ENCODE peak calls at places on chromosome 20, in eight cellular contexts. G is NCI-H748 treated with DMSO at 0.1 percent for 48 hours; K is H54; H is CD14-positive monocyte; W is AG09319; T is CD4-positive, CD25-positive, alpha-beta regulatory T cell; N is stimulated activated CD4-positive, alpha-beta T cell treated with anti-CD3 and anti-CD28 coated beads, Interleukin-4, amount 100 ng/mL, for 1 hour; P is Daoy. Z is an unnamed sample.

GRCh38 chr20:24957326-24957996 is 8.4 kb downstream of the CST7 start:
- DNase-seq in P (no peak), N (no peak), T (no peak), G (no peak), K (no peak), H (peak), W (no peak), Z (no peak)

GRCh38 chr20:34475979-34476736 is 40.1 kb upstream of the DYNLRB1 start:
- DNase-seq in W (no peak), N (peak), T (peak), P (peak), K (no peak), G (no peak), H (no peak), Z (no peak)

GRCh38 chr20:19821605-19822004 is 63.5 kb downstream of the RIN2 start:
- DNase-seq in T (no peak), H (no peak), N (no peak), G (no peak), P (no peak), W (no peak), K (no peak), Z (no peak)

GRCh38 chr20:46307139-46307998 is 929 bp downstream of the CDH22 start:
- DNase-seq in P (peak), W (peak), H (peak), N (peak), G (peak), T (peak), K (peak), Z (peak)

GRCh38 chr20:24158271-24158670 is 169.7 kb upstream of the GGTLC1 start:
- DNase-seq in G (no peak), T (no peak), N (no peak), P (no peak), K (no peak), H (no peak), W (no peak), Z (no peak)

GRCh38 chr20:38073307-38074010 is 39.9 kb downstream of the RPRD1B start:
- DNase-seq in H (no peak), G (peak), T (no peak), N (no peak), K (peak), W (peak), P (peak), Z (peak)

GRCh38 chr20:31418307-31418706 is 12.3 kb upstream of the DEFB121 start:
- DNase-seq in G (no peak), K (no peak), W (no peak), T (no peak), N (no peak), H (no peak), P (no peak), Z (no peak)

GRCh38 chr20:57664476-57664875 is 44.2 kb upstream of the ZBP1 start:
- DNase-seq in H (peak), N (no peak), K (no peak), G (no peak), P (no peak), T (no peak), W (no peak), Z (no peak)

GRCh38 chr20:57570145-57570850 is 9.4 kb downstream of the PCK1 start:
- DNase-seq in H (no peak), T (no peak), W (no peak), G (peak), N (no peak), P (no peak), K (no peak), Z (no peak)

GRCh38 chr20:49394264-49394663 is 88.2 kb downstream of the KCNB1 start:
- DNase-seq in N (no peak), H (no peak), P (no peak), G (no peak), K (no peak), T (no peak), W (no peak), Z (no peak)

GRCh38 chr20:60048634-60049578 is 90.7 kb downstream of the CDH26 start:
- DNase-seq in G (no peak), H (no peak), T (no peak), P (no peak), W (no peak), N (no peak), K (no peak), Z (no peak)

GRCh38 chr20:4455301-4455701 is 266.4 kb upstream of the PRND start:
- DNase-seq in T (no peak), N (no peak), K (no peak), P (no peak), H (no peak), G (no peak), W (no peak), Z (peak)

GRCh38 chr20:3612795-3613560 is 50.2 kb downstream of the GFRA4 start:
- DNase-seq in T (no peak), N (no peak), H (no peak), W (no peak), G (no peak), P (no peak), K (no peak), Z (no peak)

GRCh38 chr20:41599699-41600104 is 18.5 kb downstream of the CHD6 start:
- DNase-seq in P (no peak), G (no peak), T (no peak), H (no peak), K (no peak), W (no peak), N (no peak), Z (no peak)

GRCh38 chr20:63223121-63223825 is 7.3 kb upstream of the YTHDF1 start:
- DNase-seq in W (no peak), K (no peak), T (peak), H (no peak), G (no peak), P (peak), N (peak), Z (peak)

GRCh38 chr20:50948132-50948785 is 10.1 kb downstream of the DPM1 start:
- DNase-seq in P (no peak), H (no peak), N (no peak), W (no peak), T (no peak), G (no peak), K (no peak), Z (no peak)

GRCh38 chr20:49288250-49288751 is 10.4 kb upstream of the ZNFX1 start:
- DNase-seq in H (no peak), P (no peak), G (no peak), N (no peak), W (no peak), K (no peak), T (no peak), Z (no peak)

GRCh38 chr20:54062812-54063280 is 7.5 kb downstream of the BCAS1 start:
- DNase-seq in W (no peak), K (no peak), N (no peak), H (no peak), P (peak), G (no peak), T (no peak), Z (peak)

GRCh38 chr20:50278684-50279531 is 88.3 kb downstream of the CEBPB start:
- DNase-seq in K (peak), N (no peak), W (no peak), T (no peak), P (no peak), G (no peak), H (no peak), Z (no peak)